ENCODE peak calls at places on chromosomes 7 and 10, in eight cellular contexts. I, D, O, L, A, T, Z and N are unnamed samples.

GRCh38 chr10:86253171-86254072 is 113.2 kb downstream of the GRID1 start:
- DNase-seq in I (no peak), D (no peak), O (no peak), L (peak), A (no peak), T (no peak), Z (no peak), N (no peak)

GRCh38 chr10:1572519-1573333 is 164.6 kb downstream of the ADARB2 start:
- DNase-seq in I (no peak), D (no peak), O (no peak), L (no peak), A (no peak), T (no peak), Z (no peak), N (no peak)

GRCh38 chr10:2968401-2968800 is 98.9 kb upstream of the PFKP start:
- DNase-seq in I (peak), D (no peak), O (no peak), L (no peak), A (no peak), T (no peak), Z (no peak), N (no peak)

GRCh38 chr7:80078882-80079281 is 55.7 kb upstream of the GNAI1 start:
- DNase-seq in I (no peak), D (no peak), O (no peak), L (no peak), A (no peak), T (no peak), Z (no peak), N (no peak)

GRCh38 chr10:22573820-22574569 is 140.4 kb downstream of the PIP4K2A start:
- DNase-seq in I (peak), D (peak), O (no peak), L (no peak), A (peak), T (peak), Z (no peak), N (peak)

GRCh38 chr10:79292789-79293746 is 54.2 kb upstream of the PPIF start:
- DNase-seq in I (peak), D (peak), O (no peak), L (peak), A (no peak), T (no peak), Z (peak), N (peak)

GRCh38 chr7:85765698-85766298 is 578.9 kb upstream of the SEMA3D start:
- DNase-seq in I (no peak), D (no peak), O (no peak), L (no peak), A (no peak), T (no peak), Z (no peak), N (no peak)

GRCh38 chr7:14233026-14233897 is 243.8 kb upstream of the ETV1 start:
- DNase-seq in I (no peak), D (no peak), O (no peak), L (no peak), A (no peak), T (no peak), Z (no peak), N (no peak)

GRCh38 chr10:10533417-10533816 is 484.3 kb upstream of the CELF2 start:
- DNase-seq in I (no peak), D (no peak), O (no peak), L (no peak), A (no peak), T (no peak), Z (no peak), N (no peak)

GRCh38 chr10:26543567-26544306 is 105.6 kb downstream of the APBB1IP start:
- DNase-seq in I (no peak), D (peak), O (no peak), L (no peak), A (no peak), T (no peak), Z (no peak), N (no peak)

GRCh38 chr10:95363303-95363912 is 72.6 kb upstream of the PDLIM1 start:
- DNase-seq in I (peak), D (peak), O (peak), L (peak), A (peak), T (peak), Z (no peak), N (peak)

GRCh38 chr10:93954726-93955363 is 38.9 kb upstream of the PLCE1 start:
- DNase-seq in I (no peak), D (no peak), O (no peak), L (no peak), A (no peak), T (no peak), Z (no peak), N (no peak)

GRCh38 chr10:30784521-30784895 is 155.0 kb upstream of the LYZL2 start:
- DNase-seq in I (peak), D (no peak), O (no peak), L (peak), A (no peak), T (no peak), Z (no peak), N (peak)

GRCh38 chr10:119320981-119321380 is 113.6 kb downstream of the GRK5 start:
- DNase-seq in I (no peak), D (no peak), O (no peak), L (no peak), A (no peak), T (no peak), Z (no peak), N (no peak)

GRCh38 chr7:40057292-40057691 is 77.1 kb downstream of the MPLKIP start:
- DNase-seq in I (peak), D (no peak), O (no peak), L (no peak), A (no peak), T (no peak), Z (peak), N (no peak)

GRCh38 chr10:69838853-69839252 is 37.1 kb downstream of the COL13A1 start:
- DNase-seq in I (peak), D (no peak), O (no peak), L (no peak), A (no peak), T (no peak), Z (no peak), N (peak)

GRCh38 chr7:3585826-3586225 is 284.8 kb downstream of the SDK1 start:
- DNase-seq in I (no peak), D (no peak), O (no peak), L (no peak), A (no peak), T (no peak), Z (no peak), N (no peak)

GRCh38 chr10:35058134-35058533 is 32.0 kb downstream of the CUL2 start:
- DNase-seq in I (peak), D (no peak), O (no peak), L (no peak), A (no peak), T (no peak), Z (no peak), N (peak)

GRCh38 chr10:91034494-91035157 is 113.7 kb upstream of the ANKRD1 start:
- DNase-seq in I (peak), D (no peak), O (no peak), L (no peak), A (no peak), T (no peak), Z (peak), N (no peak)

GRCh38 chr7:154841731-154842331 is 161.1 kb downstream of the PAXIP1 start:
- DNase-seq in I (no peak), D (no peak), O (no peak), L (no peak), A (no peak), T (no peak), Z (no peak), N (no peak)

GRCh38 chr7:151571471-151571870 is 51.8 kb upstream of the RHEB start:
- DNase-seq in I (peak), D (no peak), O (no peak), L (no peak), A (no peak), T (no peak), Z (no peak), N (no peak)

GRCh38 chr7:134458341-134458805 is 527 bp downstream of the AKR1B1 start:
- DNase-seq in I (peak), D (peak), O (peak), L (peak), A (peak), T (peak), Z (peak), N (peak)

GRCh38 chr7:148921806-148922205 is 37.7 kb upstream of the EZH2 start:
- DNase-seq in I (no peak), D (no peak), O (no peak), L (no peak), A (no peak), T (no peak), Z (no peak), N (no peak)

GRCh38 chr10:905503-905902 is 26.0 kb downstream of the LARP4B start:
- DNase-seq in I (no peak), D (no peak), O (no peak), L (no peak), A (no peak), T (no peak), Z (no peak), N (peak)

GRCh38 chr7:104231054-104232046 is 23.5 kb upstream of the ORC5 start:
- DNase-seq in I (peak), D (peak), O (peak), L (peak), A (peak), T (peak), Z (peak), N (peak)

GRCh38 chr10:100744980-100745881 is at the start of gene PAX2:
- DNase-seq in I (peak), D (no peak), O (no peak), L (no peak), A (no peak), T (no peak), Z (no peak), N (peak)

GRCh38 chr7:74032624-74033371 is 4.8 kb downstream of the ELN start:
- DNase-seq in I (peak), D (no peak), O (no peak), L (no peak), A (no peak), T (no peak), Z (peak), N (no peak)

GRCh38 chr7:77461246-77461645 is 45.1 kb upstream of the GSAP start:
- DNase-seq in I (no peak), D (no peak), O (no peak), L (no peak), A (no peak), T (no peak), Z (no peak), N (no peak)

GRCh38 chr10:44263771-44264170 is 121.1 kb downstream of the CXCL12 start:
- DNase-seq in I (no peak), D (no peak), O (no peak), L (no peak), A (no peak), T (no peak), Z (no peak), N (no peak)

GRCh38 chr10:91680521-91680920 is 47.6 kb upstream of the PPP1R3C start:
- DNase-seq in I (no peak), D (no peak), O (no peak), L (no peak), A (no peak), T (no peak), Z (no peak), N (no peak)

GRCh38 chr7:10472115-10472514 is 501.6 kb upstream of the PHF14 start:
- DNase-seq in I (no peak), D (no peak), O (no peak), L (no peak), A (no peak), T (no peak), Z (no peak), N (no peak)

GRCh38 chr7:20351901-20352300 is 21.2 kb downstream of the ITGB8 start:
- DNase-seq in I (peak), D (no peak), O (no peak), L (no peak), A (no peak), T (no peak), Z (no peak), N (no peak)

GRCh38 chr10:21238717-21239116 is 286.8 kb downstream of the SKIDA1 start:
- DNase-seq in I (no peak), D (no peak), O (no peak), L (no peak), A (no peak), T (no peak), Z (no peak), N (no peak)

GRCh38 chr10:30098624-30099023 is 39.2 kb upstream of the JCAD start:
- DNase-seq in I (peak), D (no peak), O (no peak), L (no peak), A (no peak), T (no peak), Z (no peak), N (no peak)